ENCODE peak calls at places on chromosome 17, in nine cellular contexts. C is lung, K is AG10803, Z is stomach, N is suprapubic skin, P is IMR-90, Y is Calu3, X is fibroblast of pulmonary artery, R is spleen. G is an unnamed sample.

GRCh38 chr17:1181769-1182137 is 2.0 kb upstream of the ABR start:
- DNase-seq in C (no peak), K (no peak), Z (no peak), N (no peak), P (peak), Y (no peak), X (peak), R (no peak), G (no peak)

GRCh38 chr17:36534117-36534880 is at the start of gene MYO19:
- DNase-seq in C (peak), K (peak), Z (peak), N (peak), P (peak), Y (peak), X (peak), R (peak), G (peak)

GRCh38 chr17:30482555-30482954 is 5.3 kb downstream of the GOSR1 start:
- DNase-seq in C (no peak), K (no peak), Z (no peak), N (no peak), P (no peak), Y (no peak), X (no peak), R (no peak), G (no peak)

GRCh38 chr17:44007346-44008204 is 3.2 kb downstream of the NAGS start:
- DNase-seq in C (no peak), K (no peak), Z (no peak), N (no peak), P (no peak), Y (no peak), X (no peak), R (peak), G (no peak)

GRCh38 chr17:72613411-72614292 is 478.8 kb downstream of the SLC39A11 start:
- DNase-seq in C (no peak), K (peak), Z (no peak), N (no peak), P (peak), Y (no peak), X (peak), R (no peak), G (no peak)

GRCh38 chr17:28712037-28712704 is 483 bp upstream of the PROCA1 start:
- DNase-seq in C (no peak), K (no peak), Z (no peak), N (peak), P (no peak), Y (no peak), X (no peak), R (peak), G (peak)

GRCh38 chr17:28363776-28364650 is 986 bp downstream of the SEBOX start:
- DNase-seq in C (no peak), K (no peak), Z (no peak), N (no peak), P (no peak), Y (no peak), X (no peak), R (no peak), G (no peak)

GRCh38 chr17:64341181-64341580 is 49.5 kb downstream of the PECAM1 start:
- DNase-seq in C (no peak), K (no peak), Z (no peak), N (no peak), P (no peak), Y (no peak), X (no peak), R (no peak), G (no peak)

GRCh38 chr17:59899099-59899498 is 6.2 kb downstream of the RPS6KB1 start:
- DNase-seq in C (no peak), K (peak), Z (no peak), N (no peak), P (no peak), Y (no peak), X (no peak), R (no peak), G (no peak)

GRCh38 chr17:7767425-7768021 is 50.0 kb downstream of the DNAH2 start:
- DNase-seq in C (peak), K (no peak), Z (no peak), N (no peak), P (peak), Y (peak), X (peak), R (peak), G (no peak)

GRCh38 chr17:46154151-46154816 is 38.9 kb downstream of the KANSL1 start:
- DNase-seq in C (no peak), K (no peak), Z (no peak), N (no peak), P (peak), Y (no peak), X (peak), R (no peak), G (no peak)

GRCh38 chr17:44350733-44351226 is 5.7 kb downstream of the GRN start:
- DNase-seq in C (peak), K (peak), Z (peak), N (no peak), P (peak), Y (peak), X (peak), R (peak), G (peak)

GRCh38 chr17:17947966-17948365 is 24.2 kb downstream of the TOM1L2 start:
- DNase-seq in C (no peak), K (no peak), Z (no peak), N (no peak), P (peak), Y (no peak), X (no peak), R (no peak), G (no peak)

GRCh38 chr17:17765359-17765758 is 71.4 kb downstream of the SREBF1 start:
- DNase-seq in C (no peak), K (no peak), Z (no peak), N (no peak), P (peak), Y (no peak), X (no peak), R (no peak), G (no peak)

GRCh38 chr17:63477471-63478440 is 895 bp downstream of the ACE start:
- DNase-seq in C (no peak), K (no peak), Z (no peak), N (no peak), P (no peak), Y (peak), X (no peak), R (no peak), G (no peak)

GRCh38 chr17:51428668-51429486 is 168.5 kb downstream of the UTP18 start:
- DNase-seq in C (no peak), K (no peak), Z (peak), N (no peak), P (no peak), Y (no peak), X (no peak), R (no peak), G (no peak)

GRCh38 chr17:18267927-18268711 is 7.7 kb downstream of the MIEF2 start:
- DNase-seq in C (no peak), K (peak), Z (no peak), N (no peak), P (peak), Y (no peak), X (peak), R (no peak), G (no peak)

GRCh38 chr17:6005939-6006338 is 64.2 kb upstream of the WSCD1 start:
- DNase-seq in C (no peak), K (no peak), Z (no peak), N (no peak), P (no peak), Y (no peak), X (no peak), R (no peak), G (no peak)

GRCh38 chr17:61139219-61139618 is 260.4 kb upstream of the TBX2 start:
- DNase-seq in C (no peak), K (peak), Z (peak), N (no peak), P (peak), Y (no peak), X (peak), R (peak), G (no peak)

GRCh38 chr17:63621229-63621683 is 961 bp upstream of the MAP3K3 start:
- DNase-seq in C (no peak), K (no peak), Z (no peak), N (no peak), P (no peak), Y (no peak), X (no peak), R (no peak), G (no peak)

GRCh38 chr17:43319293-43320124 is 79.3 kb upstream of the ARL4D start:
- DNase-seq in C (no peak), K (no peak), Z (no peak), N (no peak), P (no peak), Y (no peak), X (no peak), R (peak), G (no peak)

GRCh38 chr17:71085238-71086033 is 916.1 kb downstream of the KCNJ2 start:
- DNase-seq in C (peak), K (peak), Z (peak), N (no peak), P (no peak), Y (peak), X (peak), R (no peak), G (no peak)

GRCh38 chr17:38868968-38869646 is 751 bp upstream of the LASP1 start:
- DNase-seq in C (peak), K (peak), Z (peak), N (peak), P (peak), Y (peak), X (peak), R (peak), G (peak)
- TF ChIP-seq CTCF in C (no peak), K (peak), Z (no peak), N (no peak), P (peak), Y (no peak), X (peak), R (no peak), G (no peak)

DNA sequence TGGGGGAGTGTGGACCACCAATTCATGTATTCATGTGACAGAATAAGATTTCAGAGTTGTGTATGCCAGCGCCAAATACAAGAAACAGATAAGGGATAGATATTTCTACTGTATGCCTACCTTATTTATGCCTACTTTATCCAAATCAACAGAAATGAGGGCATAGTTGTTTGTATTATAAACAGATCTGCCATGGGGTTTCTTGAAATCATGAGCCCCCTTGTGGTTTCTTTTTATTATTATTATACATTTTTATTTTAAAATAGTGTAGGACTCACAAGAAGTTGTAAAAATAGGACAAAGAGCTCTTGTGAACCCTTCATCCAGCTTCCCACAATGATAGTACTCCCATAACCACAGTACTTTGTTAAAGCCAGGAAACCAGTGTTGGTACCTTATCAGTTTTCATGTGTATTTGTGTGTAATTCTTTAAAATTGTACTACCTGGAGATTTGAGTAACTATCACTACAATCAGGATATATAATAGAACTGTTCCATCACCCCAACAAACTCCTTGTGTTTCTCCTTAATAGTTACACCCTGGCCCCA is 229.4 kb downstream of the CCDC182 start:
- DNase-seq in C (no peak), K (no peak), Z (no peak), N (no peak), P (no peak), Y (no peak), X (peak), R (no peak), G (no peak)
- TF ChIP-seq CTCF in C (no peak), K (no peak), Z (no peak), N (no peak), P (peak), Y (no peak), X (peak), R (no peak), G (no peak)

DNA sequence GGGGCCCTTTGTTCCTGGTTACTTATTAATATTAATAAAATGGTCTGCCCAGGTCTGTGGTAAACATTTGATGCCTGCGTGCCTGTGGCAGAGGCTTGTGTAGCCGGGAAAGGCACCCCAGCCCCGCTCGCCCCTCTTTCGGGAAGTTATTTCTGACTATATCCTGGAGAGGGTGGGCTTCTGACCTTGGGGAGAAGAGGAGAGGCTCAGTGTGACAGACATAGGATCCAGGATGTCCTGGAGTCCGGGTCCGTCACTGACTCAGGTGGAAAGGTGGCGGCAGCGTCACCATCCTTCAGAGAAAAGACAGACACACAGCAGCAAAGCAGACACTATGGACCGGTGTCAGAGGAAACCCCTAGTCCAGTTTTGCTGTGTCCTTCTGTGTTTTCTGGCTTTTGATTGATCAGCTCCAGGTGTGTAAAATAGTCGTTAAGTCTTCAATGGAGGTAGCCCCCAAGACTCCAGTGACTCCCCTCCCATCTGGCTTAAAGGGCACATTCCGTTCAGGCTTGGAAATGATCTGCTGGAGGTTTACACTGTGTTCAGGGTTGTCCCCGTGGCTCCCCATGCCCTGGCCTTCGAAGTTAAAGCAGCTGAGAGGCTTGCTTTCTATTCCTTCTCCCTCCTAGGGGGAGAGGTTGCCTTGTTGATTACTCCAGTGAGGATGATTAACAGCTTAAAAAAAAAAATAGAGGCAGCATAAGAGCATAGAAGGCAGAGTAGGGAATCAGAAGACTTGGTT is 81.6 kb downstream of the CCDC182 start:
- DNase-seq in C (no peak), K (no peak), Z (no peak), N (no peak), P (no peak), Y (no peak), X (no peak), R (peak), G (peak)
- TF ChIP-seq CTCF in C (no peak), K (no peak), Z (no peak), N (no peak), P (no peak), Y (no peak), X (no peak), R (no peak), G (no peak)

GRCh38 chr17:79202476-79202875 is 127.9 kb downstream of the ENGASE start:
- DNase-seq in C (no peak), K (no peak), Z (no peak), N (no peak), P (no peak), Y (no peak), X (no peak), R (no peak), G (no peak)
- TF ChIP-seq CTCF in C (no peak), K (no peak), Z (no peak), N (no peak), P (no peak), Y (no peak), X (no peak), R (no peak), G (no peak)

DNA sequence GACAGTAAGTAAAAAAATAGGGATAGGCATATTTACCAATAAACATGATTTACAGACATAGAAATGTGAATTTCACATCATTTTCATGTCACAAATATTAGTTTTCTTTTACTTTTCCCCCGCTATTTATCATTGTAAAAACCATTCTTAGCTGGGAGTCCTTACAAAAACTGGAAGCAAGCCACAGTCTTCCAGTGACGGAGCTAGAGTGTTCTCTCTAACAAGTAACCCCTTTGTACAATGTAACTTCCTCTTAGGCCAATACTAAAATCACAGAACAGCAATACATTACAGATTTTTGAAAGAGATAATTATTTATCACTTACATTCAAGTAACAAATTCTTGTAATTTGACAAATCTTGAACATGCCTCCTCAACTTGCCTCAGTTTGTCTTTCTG is 2.1 kb upstream of the KCNJ16 start:
- DNase-seq in C (no peak), K (no peak), Z (no peak), N (no peak), P (no peak), Y (no peak), X (no peak), R (no peak), G (no peak)
- TF ChIP-seq CTCF in C (no peak), K (no peak), Z (no peak), N (no peak), P (no peak), Y (no peak), X (no peak), R (no peak), G (no peak)

DNA sequence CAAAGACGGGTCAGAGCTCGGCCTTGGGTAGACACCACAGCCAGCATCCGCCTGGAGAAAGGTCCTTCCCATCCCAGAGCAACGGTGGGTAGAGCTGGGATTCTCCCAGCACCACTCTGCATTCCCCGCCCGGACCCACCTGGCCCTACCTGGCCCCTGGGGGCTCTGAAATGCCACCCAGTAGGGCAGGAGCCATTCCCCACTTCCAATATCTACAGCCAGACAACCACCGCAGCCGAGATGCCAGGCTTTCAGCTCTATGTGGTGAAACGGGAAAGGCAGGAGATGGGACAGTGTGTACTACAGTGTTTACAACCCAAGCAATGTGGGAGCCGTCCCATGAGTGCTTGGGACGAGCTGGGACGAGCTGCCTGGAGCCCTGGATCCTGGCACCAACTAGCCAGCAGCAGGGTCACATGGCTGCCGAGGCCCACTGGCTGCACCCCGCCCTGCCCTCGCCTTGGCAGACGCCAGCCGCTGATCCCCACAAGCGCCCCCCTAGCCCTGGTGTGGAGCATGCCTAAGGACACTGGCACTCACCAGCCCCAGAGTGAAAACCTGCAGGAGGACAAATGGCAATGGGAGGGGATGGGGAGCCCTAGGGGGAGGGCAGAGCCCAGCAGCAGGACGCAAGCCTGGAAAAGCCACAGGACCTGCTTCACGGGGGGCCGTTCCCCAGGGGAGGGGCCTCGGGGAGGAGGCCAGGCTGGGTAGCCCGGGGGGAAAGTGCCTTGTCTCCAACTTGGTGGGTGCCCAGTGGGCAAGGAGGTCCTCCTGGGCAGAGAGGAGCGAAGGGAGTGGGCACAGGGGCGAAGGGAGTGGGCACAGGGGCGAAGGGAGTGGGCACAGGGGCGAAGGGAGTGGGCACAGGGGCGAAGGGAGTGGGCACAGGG is 13.5 kb downstream of the TMC6 start:
- DNase-seq in C (no peak), K (no peak), Z (no peak), N (peak), P (no peak), Y (no peak), X (no peak), R (peak), G (no peak)
- TF ChIP-seq CTCF in C (no peak), K (no peak), Z (no peak), N (no peak), P (no peak), Y (no peak), X (no peak), R (no peak), G (no peak)

GRCh38 chr17:40995121-40995520 is 1.2 kb upstream of the KRTAP3-3 start:
- DNase-seq in C (no peak), K (no peak), Z (no peak), N (no peak), P (no peak), Y (no peak), X (no peak), R (no peak), G (no peak)
- TF ChIP-seq CTCF in C (no peak), K (no peak), Z (no peak), N (no peak), P (no peak), Y (no peak), X (no peak), R (no peak), G (no peak)

GRCh38 chr17:40063915-40064531 is 1.3 kb downstream of the THRA start:
- DNase-seq in C (no peak), K (no peak), Z (no peak), N (no peak), P (no peak), Y (no peak), X (no peak), R (no peak), G (peak)

GRCh38 chr17:40061532-40062038 is 1.2 kb upstream of the THRA start:
- DNase-seq in C (no peak), K (no peak), Z (no peak), N (no peak), P (no peak), Y (no peak), X (no peak), R (peak), G (no peak)

GRCh38 chr17:40065041-40065770 is 2.4 kb downstream of the THRA start:
- DNase-seq in C (no peak), K (peak), Z (no peak), N (no peak), P (peak), Y (peak), X (peak), R (no peak), G (peak)

GRCh38 chr17:40062347-40063033 is at the start of gene THRA:
- DNase-seq in C (peak), K (peak), Z (peak), N (peak), P (peak), Y (peak), X (peak), R (peak), G (peak)

GRCh38 chr17:40063034-40063765 is 435 bp downstream of the THRA start:
- DNase-seq in C (peak), K (peak), Z (peak), N (peak), P (no peak), Y (peak), X (peak), R (peak), G (no peak)
- TF ChIP-seq CTCF in C (no peak), K (no peak), Z (peak), N (no peak), P (no peak), Y (no peak), X (no peak), R (no peak), G (no peak)